ENCODE peak calls at places on chromosomes 6 and 20, in seven cellular contexts. S is germinal center, E is A549, F is choroid plexus epithelial cell, D is HEK293T, K is Kasumi-1, W is A172. T is an unnamed sample.

GRCh38 chr6:25138024-25138696 is 141.0 kb upstream of the CARMIL1 start:
- DNase-seq in K (peak; percentile 62), F (peak; percentile 82), D (no peak), W (peak; percentile 68), E (peak; percentile 38), S (peak; percentile 57), T (no peak)

GRCh38 chr6:16769131-16769985 is 8.1 kb upstream of the ATXN1 start:
- DNase-seq in D (no peak), F (peak; percentile 89), S (no peak), W (peak; percentile 99), K (peak; percentile 97), E (peak; percentile 49), T (no peak)

GRCh38 chr20:4181956-4182945 is 166.9 kb upstream of the RNF24 start:
- DNase-seq in D (no peak), W (no peak), K (no peak), E (no peak), S (no peak), F (no peak), T (no peak)

GRCh38 chr20:4952229-4952628 is 49.1 kb downstream of the SLC23A2 start:
- DNase-seq in K (no peak), E (no peak), S (no peak), W (no peak), F (no peak), D (no peak), T (no peak)

GRCh38 chr6:155880905-155881304 is 425.3 kb upstream of the NOX3 start:
- DNase-seq in D (no peak), W (peak; percentile 27), E (no peak), F (peak; percentile 5), K (no peak), S (no peak), T (no peak)

GRCh38 chr6:108966855-108967755 is 118.9 kb downstream of the ARMC2 start:
- DNase-seq in F (peak; percentile 61), E (no peak), K (peak; percentile 87), W (peak; percentile 71), S (no peak), D (no peak), T (no peak)

GRCh38 chr6:63598251-63599036 is 26.2 kb downstream of the LOC128125822 start:
- DNase-seq in K (peak; percentile 80), W (peak; percentile 47), D (peak; percentile 76), F (peak; percentile 68), S (peak; percentile 80), E (peak; percentile 63), T (peak; percentile 49)

GRCh38 chr20:53643031-53643832 is 49.6 kb upstream of the ZNF217 start:
- DNase-seq in F (peak; percentile 85), E (peak; percentile 82), S (peak; percentile 44), D (no peak), W (peak; percentile 87), K (peak; percentile 95), T (no peak)

GRCh38 chr6:13273931-13274706 is 54.2 kb downstream of the TBC1D7 start:
- DNase-seq in E (no peak), W (no peak), F (no peak), D (no peak), K (peak; percentile 60), S (peak; percentile 41), T (no peak)

GRCh38 chr6:7542878-7543394 is 1.5 kb downstream of the DSP start:
- DNase-seq in S (no peak), D (peak; percentile 74), E (peak; percentile 71), W (peak; percentile 59), F (peak; percentile 57), K (peak; percentile 11), T (peak; percentile 73)

GRCh38 chr6:166752928-166753721 is 126.1 kb upstream of the RPS6KA2 start:
- DNase-seq in S (no peak), D (no peak), F (no peak), E (no peak), K (no peak), W (no peak), T (no peak)

GRCh38 chr6:2556761-2557160 is 194.0 kb downstream of the MYLK4 start:
- DNase-seq in K (no peak), D (no peak), F (peak; percentile 41), E (no peak), W (no peak), S (no peak), T (no peak)

GRCh38 chr6:50442531-50443040 is 270.7 kb upstream of the TFAP2D start:
- DNase-seq in E (no peak), D (no peak), K (no peak), F (no peak), S (no peak), W (no peak), T (no peak)

GRCh38 chr6:16324622-16325225 is 86.3 kb downstream of the GMPR start:
- DNase-seq in W (no peak), K (no peak), S (no peak), D (no peak), E (no peak), F (peak; percentile 64), T (no peak)

GRCh38 chr20:64182146-64182865 is 18.1 kb downstream of the MYT1 start:
- DNase-seq in F (no peak), S (no peak), D (no peak), E (no peak), W (no peak), K (no peak), T (no peak)

GRCh38 chr6:76275746-76276145 is 203.3 kb upstream of the IMPG1 start:
- DNase-seq in D (peak; percentile 15), E (peak; percentile 0), S (no peak), K (peak; percentile 13), W (no peak), F (no peak), T (no peak)

GRCh38 chr6:29760328-29760727 is 37.1 kb downstream of the HLA-F start:
- DNase-seq in F (peak; percentile 20), K (no peak), W (no peak), E (no peak), D (no peak), S (no peak), T (no peak)

GRCh38 chr6:11246722-11247121 is 14.3 kb upstream of the NEDD9 start:
- DNase-seq in W (no peak), S (no peak), D (no peak), F (no peak), K (no peak), E (no peak), T (no peak)